ENCODE peak calls at places on chromosome 1, in five cellular contexts. O is BJ, K is cardiac fibroblast, T is GM12865, P is astrocyte of the cerebellum. Q is an unnamed sample.
A peak's percentile ranks its signal among the peaks of the same experiment; 100 is the strongest.

GRCh38 chr1:44154049-44154448 is 12.6 kb upstream of the KLF18 start:
- DNase-seq in K (no peak), O (no peak), P (no peak), T (no peak), Q (no peak)

GRCh38 chr1:45543599-45544417 is 6.8 kb upstream of the AKR1A1 start:
- DNase-seq in T (peak; percentile 83), P (no peak), O (no peak), K (peak; percentile 42), Q (peak; percentile 83)

GRCh38 chr1:117616967-117617366 is 11.1 kb downstream of the TENT5C start:
- DNase-seq in O (no peak), T (no peak), K (no peak), P (no peak), Q (no peak)

GRCh38 chr1:223143760-223144248 is 756 bp upstream of the TLR5 start:
- DNase-seq in O (no peak), T (peak; percentile 62), P (no peak), K (no peak), Q (peak; percentile 58)

GRCh38 chr1:243461700-243462099 is 205.9 kb downstream of the SDCCAG8 start:
- DNase-seq in K (no peak), T (no peak), O (no peak), P (no peak), Q (no peak)

GRCh38 chr1:45573231-45573804 is 10.5 kb upstream of the NASP start:
- DNase-seq in P (no peak), K (peak; percentile 28), O (no peak), T (no peak), Q (no peak)

GRCh38 chr1:173860065-173860464 is 7.7 kb downstream of the GAS5 start:
- DNase-seq in K (no peak), P (no peak), T (no peak), O (no peak), Q (no peak)

GRCh38 chr1:206923009-206923960 is 1.5 kb upstream of the FCMR start:
- DNase-seq in T (peak; percentile 93), P (no peak), O (no peak), K (no peak), Q (peak; percentile 92)

GRCh38 chr1:208950206-208950605 is 633.3 kb upstream of the CAMK1G start:
- DNase-seq in T (no peak), O (peak; percentile 82), K (peak; percentile 26), P (no peak), Q (no peak)

GRCh38 chr1:205275133-205275532 is 46.4 kb downstream of the NUAK2 start:
- DNase-seq in O (no peak), P (no peak), K (no peak), T (no peak), Q (no peak)

GRCh38 chr1:37867784-37868183 is 8.4 kb upstream of the MTF1 start:
- DNase-seq in P (no peak), K (no peak), T (no peak), O (no peak), Q (no peak)

GRCh38 chr1:215844777-215845176 is 277.7 kb downstream of the KCTD3 start:
- DNase-seq in O (no peak), P (no peak), T (no peak), K (no peak), Q (no peak)

GRCh38 chr1:238951809-238952208 is 434.6 kb upstream of the CHRM3 start:
- DNase-seq in K (peak; percentile 40), T (no peak), O (no peak), P (peak; percentile 53), Q (peak; percentile 7)

GRCh38 chr1:181057079-181057478 is 23.3 kb downstream of the MR1 start:
- DNase-seq in K (no peak), P (no peak), T (no peak), O (no peak), Q (no peak)

GRCh38 chr1:220426989-220427388 is 100.9 kb upstream of the MARK1 start:
- DNase-seq in O (no peak), P (no peak), K (no peak), T (no peak), Q (no peak)

GRCh38 chr1:32275424-32275823 is 16.5 kb upstream of the HDAC1 start:
- DNase-seq in K (peak; percentile 18), T (no peak), O (no peak), P (no peak), Q (no peak)

GRCh38 chr1:23585321-23586022 is 26.2 kb upstream of the ID3 start:
- DNase-seq in K (peak; percentile 91), P (peak; percentile 78), T (no peak), O (peak; percentile 98), Q (no peak)

GRCh38 chr1:42477775-42478174 is 14.7 kb downstream of the CCDC30 start:
- DNase-seq in P (no peak), O (no peak), T (no peak), K (no peak), Q (no peak)

GRCh38 chr1:33268927-33269610 is 12.8 kb downstream of the ZNF362 start:
- DNase-seq in P (no peak), K (peak; percentile 14), T (no peak), O (no peak), Q (no peak)

GRCh38 chr1:88422037-88422436 is 262.0 kb upstream of the PKN2 start:
- DNase-seq in P (no peak), T (no peak), O (no peak), K (no peak), Q (no peak)

GRCh38 chr1:158124034-158124433 is 56.7 kb upstream of the CD1D start:
- DNase-seq in T (no peak), P (peak; percentile 24), K (no peak), O (no peak), Q (no peak)

GRCh38 chr1:238954865-238955264 is 431.5 kb upstream of the CHRM3 start:
- DNase-seq in T (no peak), O (no peak), K (no peak), P (no peak), Q (no peak)

GRCh38 chr1:156246762-156247459 is 945 bp downstream of the PAQR6 start:
- DNase-seq in K (no peak), O (no peak), P (no peak), T (no peak), Q (no peak)

GRCh38 chr1:1175221-1176062 is 1.8 kb downstream of the TTLL10 start:
- DNase-seq in K (no peak), O (no peak), P (no peak), T (no peak), Q (no peak)

GRCh38 chr1:63112155-63112914 is 210.0 kb upstream of the FOXD3 start:
- DNase-seq in T (peak; percentile 17), K (peak; percentile 59), P (peak; percentile 95), O (no peak), Q (peak; percentile 7)

GRCh38 chr1:210407887-210408252 is 79.2 kb downstream of the HHAT start:
- DNase-seq in T (no peak), P (no peak), K (no peak), O (no peak), Q (no peak)

GRCh38 chr1:25100151-25100841 is 132.0 kb downstream of the SYF2 start:
- DNase-seq in P (no peak), K (no peak), T (peak; percentile 29), O (no peak), Q (peak; percentile 39)

GRCh38 chr1:115765091-115765490 is 3.4 kb downstream of the CASQ2 start:
- DNase-seq in O (no peak), T (no peak), P (no peak), K (no peak), Q (no peak)

GRCh38 chr1:204367193-204367858 is 7.6 kb upstream of the PLEKHA6 start:
- DNase-seq in P (no peak), O (no peak), T (no peak), K (no peak), Q (no peak)

GRCh38 chr1:79373481-79374132 is 367.1 kb upstream of the ADGRL4 start:
- DNase-seq in K (peak; percentile 59), P (peak; percentile 59), O (no peak), T (no peak), Q (no peak)

GRCh38 chr1:184752656-184753055 is 2.0 kb downstream of the EDEM3 start:
- DNase-seq in O (no peak), K (no peak), T (no peak), P (no peak), Q (no peak)

GRCh38 chr1:93635614-93636543 is 45.8 kb downstream of the BCAR3 start:
- DNase-seq in K (no peak), O (no peak), T (no peak), P (peak; percentile 86), Q (no peak)

GRCh38 chr1:240190881-240191385 is 99.2 kb downstream of the FMN2 start:
- DNase-seq in K (peak; percentile 86), O (peak; percentile 87), P (peak; percentile 99), T (peak; percentile 14), Q (no peak)

GRCh38 chr1:222798111-222798510 is 16.7 kb upstream of the DISP1 start:
- DNase-seq in O (no peak), P (no peak), K (peak; percentile 70), T (no peak), Q (peak; percentile 28)

GRCh38 chr1:66152034-66152433 is 359.3 kb downstream of the PDE4B start:
- DNase-seq in K (no peak), P (no peak), O (no peak), T (no peak), Q (no peak)
- TF ChIP-seq CTCF in K (no peak), P (no peak), O (no peak), T (no peak), Q (no peak)

DNA sequence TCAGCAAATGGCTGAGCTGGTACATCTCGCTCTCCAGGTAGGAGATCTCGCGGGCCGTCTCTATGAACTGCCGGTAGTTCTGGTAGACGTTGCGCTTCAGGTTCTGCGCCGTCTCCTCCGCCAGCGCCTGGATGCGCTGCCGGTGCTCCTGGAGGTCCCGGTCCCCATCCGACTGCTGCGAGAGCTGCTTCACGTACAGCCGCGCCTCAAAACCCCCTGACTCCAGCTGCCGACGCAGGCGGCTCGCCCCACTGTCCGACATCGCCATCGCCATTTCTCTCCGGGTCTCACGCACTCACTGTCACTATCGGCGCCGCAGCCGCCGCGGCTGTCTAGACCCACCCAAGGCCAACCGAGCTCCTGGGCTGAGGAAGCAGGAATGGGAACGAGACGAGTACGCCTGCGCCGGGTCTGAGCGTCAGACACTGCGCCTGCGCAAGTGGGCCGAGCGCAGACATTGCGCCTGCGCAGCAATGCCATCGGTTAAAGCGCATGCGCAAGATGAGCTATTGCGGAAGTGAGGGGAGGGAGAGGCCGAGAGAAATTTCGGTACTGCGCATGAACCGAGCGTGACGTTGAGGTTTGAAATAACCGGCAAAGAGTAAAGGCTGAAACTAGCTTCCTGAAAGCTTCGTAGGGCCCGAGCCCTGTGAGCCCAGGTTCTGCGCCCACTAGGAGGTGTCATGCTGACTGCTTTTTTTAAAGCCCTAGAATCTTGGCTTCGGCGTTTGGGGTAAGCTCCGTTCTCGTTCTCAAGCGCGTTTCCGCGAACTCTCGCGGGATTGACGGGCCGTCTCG is at the start of gene EXOC8:
- DNase-seq in K (peak; percentile 97), T (peak; percentile 97), P (peak; percentile 94), O (peak; percentile 90), Q (peak; percentile 95)
- TF ChIP-seq CTCF in K (no peak), T (peak; percentile 16), P (peak; percentile 4), O (no peak), Q (no peak)

DNA sequence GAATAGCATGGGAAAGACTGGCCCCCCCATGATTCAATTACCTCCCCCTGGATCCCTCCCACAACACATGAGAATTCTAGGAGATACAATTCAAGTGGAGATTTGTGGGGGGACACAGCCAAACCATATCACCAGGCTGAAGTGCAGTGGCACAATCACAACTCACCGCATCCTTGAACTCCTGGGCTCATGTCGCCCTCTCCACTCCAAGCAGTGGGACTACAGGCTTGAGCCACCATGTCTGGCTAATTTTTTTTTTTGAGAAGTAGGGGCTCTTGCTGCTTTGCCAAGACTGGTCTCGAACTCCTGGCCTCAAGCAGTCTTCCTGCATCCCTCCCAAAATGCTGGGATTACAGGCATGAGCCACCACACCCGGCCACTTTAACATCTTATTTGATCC is 27.0 kb upstream of the ACTL8 start:
- DNase-seq in O (no peak), K (no peak), P (no peak), T (no peak), Q (no peak)
- TF ChIP-seq CTCF in O (no peak), K (no peak), P (no peak), T (no peak), Q (no peak)

GRCh38 chr1:15426492-15427279 is 11.6 kb upstream of the CTRC start:
- DNase-seq in K (peak; percentile 46), O (no peak), P (no peak), T (no peak), Q (no peak)
- TF ChIP-seq CTCF in K (peak; percentile 27), O (no peak), P (no peak), T (no peak), Q (no peak)